ENCODE peak calls at places on chromosome 6, in seven cellular contexts. I is SK-N-SH, W is K562, A is GM12878, C is H1, T is HepG2, N is HCT116. L is an unnamed sample.

GRCh38 chr6:78611886-78612480 is 255.4 kb upstream of the IRAK1BP1 start:
- DNase-seq in I (peak), W (peak), A (no peak), C (no peak), T (peak), N (no peak), L (no peak)

GRCh38 chr6:38105066-38105465 is 285.5 kb downstream of the ZFAND3 start:
- DNase-seq in I (no peak), W (no peak), A (no peak), C (no peak), T (no peak), N (no peak), L (no peak)

GRCh38 chr6:80214436-80215022 is 108.1 kb downstream of the BCKDHB start:
- DNase-seq in I (peak), W (peak), A (no peak), C (no peak), T (peak), N (peak), L (peak)

GRCh38 chr6:157107915-157108651 is 215.2 kb downstream of the TMEM242 start:
- DNase-seq in I (peak), W (peak), A (no peak), C (no peak), T (no peak), N (no peak), L (no peak)

GRCh38 chr6:4615231-4615630 is 161.0 kb upstream of the CDYL start:
- DNase-seq in I (no peak), W (no peak), A (no peak), C (no peak), T (no peak), N (no peak), L (no peak)

GRCh38 chr6:53361549-53362031 is 12.8 kb upstream of the ELOVL5 start:
- DNase-seq in I (no peak), W (peak), A (peak), C (no peak), T (no peak), N (no peak), L (no peak)

GRCh38 chr6:37130704-37131103 is 39.2 kb upstream of the PIM1 start:
- DNase-seq in I (no peak), W (no peak), A (no peak), C (no peak), T (peak), N (no peak), L (no peak)

GRCh38 chr6:104940238-104940880 is 16.5 kb upstream of the LIN28B start:
- DNase-seq in I (peak), W (no peak), A (no peak), C (peak), T (peak), N (no peak), L (no peak)

GRCh38 chr6:95431637-95432228 is 145.6 kb upstream of the MANEA start:
- DNase-seq in I (peak), W (peak), A (no peak), C (peak), T (peak), N (peak), L (peak)

GRCh38 chr6:96499781-96500180 is 21.8 kb upstream of the UFL1 start:
- DNase-seq in I (no peak), W (no peak), A (no peak), C (no peak), T (no peak), N (no peak), L (no peak)

GRCh38 chr6:3137057-3137777 is 18.7 kb downstream of the BPHL start:
- DNase-seq in I (no peak), W (no peak), A (no peak), C (no peak), T (no peak), N (no peak), L (no peak)

GRCh38 chr6:107237992-107238660 is 122.8 kb upstream of the BEND3 start:
- DNase-seq in I (no peak), W (no peak), A (no peak), C (no peak), T (no peak), N (no peak), L (no peak)

GRCh38 chr6:55174211-55175013 is at the start of gene HCRTR2:
- DNase-seq in I (peak), W (no peak), A (no peak), C (peak), T (no peak), N (no peak), L (peak)

GRCh38 chr6:70884074-70884983 is 72.5 kb downstream of the B3GAT2 start:
- DNase-seq in I (peak), W (peak), A (peak), C (peak), T (peak), N (peak), L (peak)

GRCh38 chr6:223763-224162 is 68.5 kb upstream of the DUSP22 start:
- DNase-seq in I (no peak), W (no peak), A (no peak), C (no peak), T (no peak), N (no peak), L (no peak)

GRCh38 chr6:90110971-90111370 is 185.7 kb downstream of the BACH2 start:
- DNase-seq in I (no peak), W (no peak), A (no peak), C (no peak), T (no peak), N (no peak), L (no peak)

GRCh38 chr6:74807701-74808100 is 398.2 kb downstream of the COL12A1 start:
- DNase-seq in I (no peak), W (no peak), A (no peak), C (no peak), T (no peak), N (no peak), L (no peak)

GRCh38 chr6:42821341-42821668 is 39.5 kb downstream of the BICRAL start:
- DNase-seq in I (no peak), W (no peak), A (no peak), C (no peak), T (no peak), N (no peak), L (no peak)

GRCh38 chr6:46684771-46685170 is 2.9 kb upstream of the TDRD6 start:
- DNase-seq in I (no peak), W (no peak), A (no peak), C (no peak), T (no peak), N (no peak), L (no peak)

GRCh38 chr6:3545156-3545555 is 88.3 kb upstream of the SLC22A23 start:
- DNase-seq in I (no peak), W (no peak), A (no peak), C (peak), T (no peak), N (no peak), L (no peak)

GRCh38 chr6:138682722-138683521 is 90.6 kb upstream of the CCDC28A start:
- DNase-seq in I (no peak), W (peak), A (no peak), C (no peak), T (no peak), N (no peak), L (no peak)

GRCh38 chr6:143426025-143426424 is 24.5 kb downstream of the ADAT2 start:
- DNase-seq in I (no peak), W (no peak), A (no peak), C (no peak), T (no peak), N (no peak), L (no peak)

GRCh38 chr6:166412156-166412910 is 29.6 kb upstream of the MPC1 start:
- DNase-seq in I (no peak), W (no peak), A (no peak), C (no peak), T (no peak), N (no peak), L (no peak)

GRCh38 chr6:48996461-48997119 is 466.5 kb downstream of the MMUT start:
- DNase-seq in I (no peak), W (no peak), A (no peak), C (no peak), T (no peak), N (no peak), L (no peak)

GRCh38 chr6:79134699-79135474 is 56.8 kb upstream of the PHIP start:
- DNase-seq in I (no peak), W (no peak), A (no peak), C (no peak), T (no peak), N (no peak), L (no peak)

GRCh38 chr6:21348462-21349195 is 244.9 kb upstream of the SOX4 start:
- DNase-seq in I (no peak), W (no peak), A (no peak), C (peak), T (no peak), N (no peak), L (peak)

GRCh38 chr6:87907521-87907920 is 140.1 kb upstream of the SPACA1 start:
- DNase-seq in I (no peak), W (no peak), A (peak), C (no peak), T (no peak), N (no peak), L (no peak)

GRCh38 chr6:129498950-129499870 is 210.8 kb downstream of the ARHGAP18 start:
- DNase-seq in I (peak), W (peak), A (no peak), C (no peak), T (peak), N (peak), L (peak)

GRCh38 chr6:62669831-62670230 is 383.8 kb upstream of the KHDRBS2 start:
- DNase-seq in I (no peak), W (no peak), A (no peak), C (no peak), T (no peak), N (no peak), L (no peak)

GRCh38 chr6:133756046-133756445 is 132.9 kb upstream of the TCF21 start:
- DNase-seq in I (no peak), W (no peak), A (no peak), C (no peak), T (no peak), N (no peak), L (no peak)
- TF ChIP-seq YY1 in I (no peak), W (no peak), A (no peak), C (no peak), T (no peak), N (no peak), L (no peak)

GRCh38 chr6:31732029-31732428 is 2.9 kb upstream of the DDAH2 start:
- DNase-seq in I (no peak), W (no peak), A (no peak), C (no peak), T (no peak), N (no peak), L (no peak)

GRCh38 chr6:31729515-31729978 is 448 bp upstream of the DDAH2 start:
- DNase-seq in I (peak), W (peak), A (peak), C (peak), T (peak), N (peak), L (peak)

GRCh38 chr6:31728767-31729514 is at the start of gene DDAH2:
- DNase-seq in I (no peak), W (no peak), A (no peak), C (no peak), T (no peak), N (no peak), L (no peak)

GRCh38 chr6:31730631-31731086 is 1.6 kb upstream of the DDAH2 start:
- DNase-seq in I (no peak), W (peak), A (no peak), C (no peak), T (no peak), N (no peak), L (no peak)

DNA sequence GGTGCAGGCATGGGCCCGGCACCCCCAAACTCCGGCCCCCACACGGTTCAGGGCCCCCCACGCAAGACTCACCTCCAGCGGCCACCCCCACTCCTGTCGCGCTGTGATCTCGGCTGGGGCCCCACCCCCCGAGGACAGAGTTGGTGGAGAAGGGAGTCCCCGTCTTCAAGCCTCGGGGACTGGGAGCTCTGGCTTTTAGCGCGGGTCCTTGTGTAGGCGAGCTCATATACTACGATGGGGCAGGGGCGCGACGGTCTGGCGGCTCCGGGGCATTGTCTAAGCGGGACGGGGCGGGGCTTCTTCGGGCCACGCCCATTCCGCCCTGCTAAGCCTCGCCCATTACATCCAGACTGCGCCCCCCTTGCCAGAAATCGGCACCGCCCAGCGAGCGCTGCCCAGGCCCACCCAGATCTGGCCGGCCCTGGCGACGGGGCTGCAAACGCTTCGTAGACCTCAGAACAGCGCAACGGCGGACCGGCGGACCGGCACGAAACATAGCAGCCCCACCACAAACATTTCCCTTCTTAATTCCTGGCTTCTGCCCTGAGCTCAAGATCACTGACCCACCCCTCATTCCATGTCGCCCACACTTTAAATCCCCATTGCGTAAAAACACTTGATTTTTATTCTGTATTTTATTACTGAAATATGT is 1.0 kb upstream of the DDAH2 start:
- DNase-seq in I (peak), W (peak), A (no peak), C (peak), T (peak), N (peak), L (peak)
- H3K9ac ChIP-seq in I (peak), W (peak), A (peak), C (peak), T (peak), N (peak), L (peak)

GRCh38 chr6:44050872-44051421 is 76.3 kb downstream of the MRPL14 start:
- DNase-seq in I (peak), W (no peak), A (no peak), C (no peak), T (no peak), N (no peak), L (no peak)

GRCh38 chr6:44047801-44048200 is 79.5 kb downstream of the MRPL14 start:
- DNase-seq in I (no peak), W (no peak), A (no peak), C (no peak), T (no peak), N (no peak), L (no peak)

GRCh38 chr6:44049989-44050871 is 77.0 kb downstream of the MRPL14 start:
- DNase-seq in I (no peak), W (no peak), A (no peak), C (no peak), T (no peak), N (no peak), L (no peak)

GRCh38 chr6:44048277-44048676 is 79.0 kb downstream of the MRPL14 start:
- DNase-seq in I (no peak), W (no peak), A (no peak), C (no peak), T (no peak), N (no peak), L (no peak)

GRCh38 chr6:44049163-44049988 is 77.9 kb downstream of the MRPL14 start:
- DNase-seq in I (no peak), W (no peak), A (no peak), C (no peak), T (no peak), N (no peak), L (no peak)
- TF ChIP-seq YY1 in I (no peak), W (no peak), A (peak), C (no peak), T (no peak), N (no peak), L (no peak)

GRCh38 chr6:131849799-131850198 is 42.0 kb downstream of the ENPP1 start:
- DNase-seq in I (no peak), W (no peak), A (no peak), C (no peak), T (no peak), N (no peak), L (no peak)
- H3K9ac ChIP-seq in I (no peak), W (no peak), A (no peak), C (no peak), T (no peak), N (no peak), L (no peak)

GRCh38 chr6:12576389-12576788 is 140.2 kb upstream of the PHACTR1 start:
- DNase-seq in I (no peak), W (no peak), A (no peak), C (no peak), T (no peak), N (no peak), L (no peak)
- TF ChIP-seq YY1 in I (no peak), W (no peak), A (no peak), C (no peak), T (no peak), N (no peak), L (no peak)

GRCh38 chr6:1327630-1328029 is 15.7 kb downstream of the FOXQ1 start:
- DNase-seq in I (no peak), W (no peak), A (no peak), C (no peak), T (no peak), N (no peak), L (no peak)
- H3K9ac ChIP-seq in I (no peak), W (no peak), A (no peak), C (no peak), T (no peak), N (no peak), L (no peak)

DNA sequence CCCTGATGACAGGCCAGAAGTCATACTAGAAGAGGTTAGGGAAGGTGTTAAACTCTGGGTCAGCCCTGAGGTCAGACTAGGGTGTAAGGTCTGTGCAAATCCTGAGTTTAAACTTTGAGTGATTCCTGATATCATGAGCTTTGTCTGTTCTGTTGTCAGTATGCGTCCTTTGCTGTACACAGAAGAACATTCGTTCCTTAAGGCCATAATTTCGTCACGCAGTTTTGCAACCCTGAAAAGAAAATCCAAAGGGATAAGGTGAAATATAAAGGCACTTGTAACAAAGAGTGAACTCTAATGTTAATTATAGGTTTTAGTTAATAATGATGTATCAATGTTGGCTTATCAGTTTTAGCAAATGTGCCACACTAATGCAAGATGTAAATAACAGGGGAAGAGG is 2.3 kb downstream of the DST start:
- DNase-seq in I (no peak), W (no peak), A (no peak), C (no peak), T (no peak), N (no peak), L (no peak)
- TF ChIP-seq YY1 in I (no peak), W (no peak), A (no peak), C (no peak), T (no peak), N (no peak), L (no peak)